ENCODE peak calls at places on chromosomes 7 and 10, in seven cellular contexts. C is activated CD8-positive, alpha-beta memory T cell treated with anti-CD3 and anti-CD28 coated beads for 48 hours; Y is aorta; Q is AG20443; N is HuH-7; V is K562; S is A549. K is an unnamed sample.

GRCh38 chr10:123380491-123381085 is 226.4 kb downstream of the BUB3 start:
- DNase-seq in S (peak), C (no peak), Q (peak), Y (no peak), V (no peak), N (peak), K (no peak)

GRCh38 chr7:85000973-85001372 is 185.9 kb downstream of the SEMA3D start:
- DNase-seq in V (no peak), N (no peak), Q (no peak), C (no peak), S (no peak), Y (no peak), K (no peak)

GRCh38 chr7:116671681-116672595 is at the start of gene MET:
- DNase-seq in N (peak), C (peak), Y (peak), S (peak), Q (peak), V (peak), K (no peak)

GRCh38 chr10:35415505-35415904 is 79.2 kb downstream of the CCNY start:
- DNase-seq in C (no peak), N (no peak), V (no peak), S (no peak), Y (no peak), Q (no peak), K (no peak)

GRCh38 chr10:130491011-130491697 is 355.0 kb downstream of the GLRX3 start:
- DNase-seq in V (no peak), C (no peak), Y (no peak), S (no peak), N (no peak), Q (no peak), K (no peak)

GRCh38 chr10:125294109-125294508 is 133.7 kb upstream of the CTBP2 start:
- DNase-seq in C (no peak), Q (no peak), V (no peak), N (no peak), Y (no peak), S (no peak), K (no peak)

GRCh38 chr7:1124164-1124563 is 35.8 kb downstream of the ZFAND2A start:
- DNase-seq in C (no peak), V (no peak), S (no peak), N (no peak), Q (peak), Y (peak), K (no peak)

GRCh38 chr10:108052981-108053380 is 888.5 kb upstream of the SORCS1 start:
- DNase-seq in S (no peak), Q (no peak), V (no peak), Y (no peak), C (no peak), N (no peak), K (no peak)

GRCh38 chr10:110698782-110699201 is 54.7 kb downstream of the RBM20 start:
- DNase-seq in Q (no peak), S (no peak), Y (no peak), V (no peak), C (no peak), N (no peak), K (no peak)

GRCh38 chr10:110775022-110775379 is 96.7 kb upstream of the PDCD4 start:
- DNase-seq in Y (no peak), Q (no peak), C (no peak), N (peak), V (no peak), S (peak), K (no peak)

GRCh38 chr10:132906836-132907235 is 35.5 kb downstream of the CFAP46 start:
- DNase-seq in C (no peak), N (no peak), V (no peak), S (no peak), Y (peak), Q (no peak), K (no peak)

GRCh38 chr7:125386211-125386610 is 456.6 kb upstream of the POT1 start:
- DNase-seq in N (no peak), C (no peak), Y (no peak), S (no peak), Q (no peak), V (no peak), K (no peak)